ENCODE peak calls at places on chromosome 13, in five cellular contexts. W is kidney epithelial cell, N is PC-3, Q is neural progenitor cell, G is breast epithelium. V is an unnamed sample.

GRCh38 chr13:95603887-95604533 is 40.5 kb downstream of the DZIP1 start:
- DNase-seq in Q (no peak), N (peak; percentile 85), G (peak; percentile 57), W (peak; percentile 62), V (no peak)

GRCh38 chr13:35140321-35140720 is 198.3 kb downstream of the NBEA start:
- DNase-seq in G (no peak), W (no peak), N (no peak), Q (no peak), V (no peak)

GRCh38 chr13:112783135-112783945 is 93.5 kb downstream of the ATP11A start:
- DNase-seq in N (no peak), G (no peak), Q (no peak), W (no peak), V (no peak)

GRCh38 chr13:60286707-60287106 is 110.3 kb upstream of the TDRD3 start:
- DNase-seq in Q (no peak), N (no peak), W (no peak), G (no peak), V (no peak)

GRCh38 chr13:91398413-91399188 is at the start of gene GPC5:
- DNase-seq in N (peak; percentile 57), G (peak; percentile 40), Q (peak; percentile 88), W (peak; percentile 12), V (peak; percentile 81)

GRCh38 chr13:109010912-109011311 is 381.5 kb downstream of the MYO16 start:
- DNase-seq in W (no peak), G (no peak), Q (peak; percentile 15), N (no peak), V (no peak)

GRCh38 chr13:108176685-108177274 is 38.6 kb downstream of the LIG4 start:
- DNase-seq in W (no peak), G (no peak), Q (peak; percentile 33), N (peak; percentile 67), V (peak; percentile 80)

GRCh38 chr13:64556391-64556790 is 2673.7 kb downstream of the PCDH9 start:
- DNase-seq in N (no peak), G (no peak), W (no peak), Q (no peak), V (no peak)

GRCh38 chr13:50801087-50801931 is 42.2 kb downstream of the DLEU7 start:
- DNase-seq in N (peak; percentile 71), Q (peak; percentile 80), W (peak; percentile 18), G (peak; percentile 26), V (peak; percentile 71)

GRCh38 chr13:95569966-95570365 is 17.4 kb downstream of the CLDN10 start:
- DNase-seq in G (no peak), W (no peak), Q (no peak), N (no peak), V (no peak)

GRCh38 chr13:34046457-34046856 is 228.5 kb downstream of the RFC3 start:
- DNase-seq in W (no peak), G (no peak), Q (no peak), N (no peak), V (no peak)

GRCh38 chr13:25588336-25589060 is 216.7 kb downstream of the ATP8A2 start:
- DNase-seq in G (no peak), W (no peak), Q (no peak), N (no peak), V (no peak)

GRCh38 chr13:44378277-44378676 is 4.7 kb downstream of the SERP2 start:
- DNase-seq in N (no peak), Q (no peak), W (no peak), G (no peak), V (no peak)

GRCh38 chr13:26300140-26300539 is 46.2 kb downstream of the CDK8 start:
- DNase-seq in W (no peak), Q (no peak), N (peak; percentile 60), G (no peak), V (peak; percentile 24)

GRCh38 chr13:91459485-91459884 is 61.1 kb downstream of the GPC5 start:
- DNase-seq in Q (no peak), W (no peak), G (no peak), N (no peak), V (no peak)

GRCh38 chr13:68257111-68257842 is 1027.1 kb upstream of the PCDH9 start:
- DNase-seq in N (no peak), W (no peak), G (no peak), Q (no peak), V (no peak)

GRCh38 chr13:80379245-80379644 is 38.3 kb upstream of the SPRY2 start:
- DNase-seq in N (peak; percentile 85), W (peak; percentile 69), Q (no peak), G (no peak), V (no peak)

GRCh38 chr13:30708541-30708940 is 26.8 kb upstream of the ALOX5AP start:
- DNase-seq in N (no peak), W (no peak), Q (no peak), G (no peak), V (no peak)

GRCh38 chr13:34414616-34415015 is 527.5 kb upstream of the NBEA start:
- DNase-seq in Q (no peak), N (no peak), G (no peak), W (no peak), V (no peak)

GRCh38 chr13:30810261-30810701 is 74.9 kb downstream of the ALOX5AP start:
- DNase-seq in G (peak; percentile 80), N (no peak), W (no peak), Q (no peak), V (no peak)

GRCh38 chr13:95552208-95552538 is 347 bp upstream of the CLDN10 start:
- DNase-seq in G (no peak), W (no peak), Q (no peak), N (no peak), V (no peak)

GRCh38 chr13:48738261-48738755 is 84.6 kb downstream of the CYSLTR2 start:
- DNase-seq in N (no peak), G (no peak), Q (peak; percentile 3), W (no peak), V (no peak)

GRCh38 chr13:51729853-51730553 is 74.0 kb downstream of the DHRS12 start:
- DNase-seq in G (peak; percentile 78), Q (no peak), W (peak; percentile 70), N (peak; percentile 74), V (peak; percentile 77)

GRCh38 chr13:95352486-95352885 is 51.2 kb upstream of the ABCC4 start:
- DNase-seq in Q (no peak), N (peak; percentile 41), G (no peak), W (no peak), V (no peak)

GRCh38 chr13:110507678-110508381 is 53.7 kb downstream of the RAB20 start:
- DNase-seq in Q (no peak), W (no peak), G (peak; percentile 64), N (peak; percentile 15), V (no peak)
- TF ChIP-seq CTCF in Q (no peak), W (no peak), G (no peak), N (peak; percentile 29), V (no peak)

GRCh38 chr13:57633141-57633949 is 1.8 kb downstream of the PCDH17 start:
- DNase-seq in N (no peak), W (no peak), G (no peak), Q (peak; percentile 75), V (peak; percentile 1)

GRCh38 chr13:57632276-57633140 is 964 bp downstream of the PCDH17 start:
- DNase-seq in W (no peak), Q (peak; percentile 57), G (no peak), N (no peak), V (peak; percentile 2)

GRCh38 chr13:57630661-57631606 is 610 bp upstream of the PCDH17 start:
- DNase-seq in Q (peak; percentile 37), W (peak; percentile 58), N (peak; percentile 14), G (no peak), V (peak; percentile 7)

GRCh38 chr13:57629821-57630235 is 1.7 kb upstream of the PCDH17 start:
- DNase-seq in Q (peak; percentile 98), G (no peak), W (peak; percentile 69), N (peak; percentile 23), V (peak; percentile 27)

GRCh38 chr13:57631607-57632275 is at the start of gene PCDH17:
- DNase-seq in N (no peak), W (no peak), Q (peak; percentile 70), G (no peak), V (peak; percentile 2)
- TF ChIP-seq CTCF in N (no peak), W (no peak), Q (peak; percentile 5), G (no peak), V (no peak)

GRCh38 chr13:100833427-100833826 is 158.8 kb upstream of the TMTC4 start:
- DNase-seq in G (no peak), W (no peak), Q (no peak), N (no peak), V (no peak)

GRCh38 chr13:100825551-100825950 is 151.0 kb upstream of the TMTC4 start:
- DNase-seq in Q (no peak), W (no peak), N (peak; percentile 43), G (no peak), V (no peak)

GRCh38 chr13:100827489-100828000 is 152.9 kb upstream of the TMTC4 start:
- DNase-seq in Q (no peak), W (no peak), G (no peak), N (peak; percentile 6), V (no peak)

GRCh38 chr13:100826441-100826840 is 151.8 kb upstream of the TMTC4 start:
- DNase-seq in N (no peak), G (no peak), Q (no peak), W (no peak), V (no peak)

DNA sequence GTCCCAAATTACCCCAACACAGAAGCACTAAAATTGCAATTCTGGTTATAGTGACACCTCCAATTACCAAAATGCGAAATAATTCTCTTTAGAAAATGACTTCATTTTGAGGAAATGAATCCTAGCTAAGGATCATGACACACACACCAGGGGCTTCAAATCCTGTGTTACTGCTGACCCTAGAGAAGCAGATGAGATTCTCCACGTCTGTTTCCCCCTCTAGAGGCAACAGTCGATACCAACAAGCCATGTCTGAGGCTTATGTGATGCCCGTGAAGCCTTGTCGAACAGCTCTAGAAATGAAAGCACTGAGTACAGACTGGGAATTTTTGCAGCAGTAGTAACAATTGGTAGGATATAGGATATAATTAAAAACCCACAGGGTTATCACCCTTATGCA is 153.6 kb upstream of the TMTC4 start:
- DNase-seq in W (no peak), N (no peak), Q (peak; percentile 70), G (no peak), V (no peak)
- TF ChIP-seq CTCF in W (no peak), N (peak; percentile 29), Q (peak; percentile 60), G (no peak), V (no peak)

DNA sequence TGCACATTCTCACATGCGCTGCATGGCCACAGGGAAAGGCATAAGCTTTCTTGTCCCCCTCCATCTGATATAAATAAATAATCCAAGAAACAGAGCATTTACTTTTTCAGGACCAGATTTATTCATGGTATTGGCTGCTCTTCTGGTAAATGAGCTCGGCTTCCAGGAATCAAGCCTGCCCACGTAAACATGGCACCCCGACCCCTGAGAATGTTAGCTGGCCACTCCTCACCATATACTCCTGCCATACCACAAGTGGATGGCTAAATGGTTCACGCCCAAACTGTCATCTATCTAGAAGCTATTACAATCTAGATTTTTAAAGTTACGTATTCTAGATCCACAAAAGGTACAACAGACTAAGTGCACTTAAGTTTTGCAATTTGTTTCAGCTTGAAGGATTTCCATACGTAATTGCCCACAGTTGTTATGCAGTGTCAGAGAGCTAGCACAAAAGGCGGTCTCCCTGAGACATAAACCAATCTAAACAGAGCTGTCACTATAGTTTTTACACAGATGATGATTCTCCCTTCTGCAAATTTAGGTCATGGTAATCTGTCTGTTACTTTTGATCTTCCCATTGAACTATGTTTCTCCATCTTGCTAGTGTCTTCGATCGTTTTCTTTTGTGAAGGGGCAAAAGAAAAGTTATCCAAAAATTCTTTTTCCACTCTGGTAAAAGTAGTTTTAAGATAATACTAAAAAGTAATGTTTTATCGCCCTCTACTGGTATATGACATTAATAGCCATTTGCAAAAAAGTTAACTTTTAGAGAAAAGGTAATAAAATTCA is 16.2 kb upstream of the FOXO1 start:
- DNase-seq in Q (peak; percentile 73), N (peak; percentile 64), G (no peak), W (no peak), V (no peak)
- TF ChIP-seq CTCF in Q (peak; percentile 81), N (peak; percentile 64), G (peak; percentile 57), W (peak; percentile 29), V (peak; percentile 78)

V was measured in activated CD8-positive, alpha-beta T cell treated with anti-CD3 and anti-CD28 coated beads for 36 hours.